ENCODE peak calls at places on chromosomes 11 and 22, in seven cellular contexts. One of them, this sample, is unnamed.
A peak's percentile ranks its signal among the peaks of the same experiment; 100 is the strongest.

GRCh38 chr11:61279934-61280656 is 15.0 kb downstream of the VWCE start:
- DNase-seq in adrenal gland: no peak
- DNase-seq in spleen: no peak
- DNase-seq in Peyer's patch: no peak
- DNase-seq in A549: no peak
- DNase-seq in testis: no peak
- DNase-seq in suprapubic skin: no peak
- DNase-seq in this sample: no peak

GRCh38 chr11:109508185-109508584 is 86.2 kb downstream of the C11orf87 start:
- DNase-seq in adrenal gland: no peak
- DNase-seq in spleen: no peak
- DNase-seq in Peyer's patch: no peak
- DNase-seq in A549: no peak
- DNase-seq in testis: no peak
- DNase-seq in suprapubic skin: no peak
- DNase-seq in this sample: no peak

GRCh38 chr11:68028802-68029475 is 1.5 kb upstream of the NDUFS8 start:
- DNase-seq in adrenal gland: no peak
- DNase-seq in spleen: no peak
- DNase-seq in Peyer's patch: no peak
- DNase-seq in A549: peak; percentile 40
- DNase-seq in testis: no peak
- DNase-seq in suprapubic skin: no peak
- DNase-seq in this sample: no peak

GRCh38 chr22:50726643-50727340 is 11.2 kb upstream of the ACR start:
- DNase-seq in adrenal gland: no peak
- DNase-seq in spleen: peak; percentile 68
- DNase-seq in Peyer's patch: no peak
- DNase-seq in A549: no peak
- DNase-seq in testis: no peak
- DNase-seq in suprapubic skin: no peak
- DNase-seq in this sample: no peak

GRCh38 chr11:76947190-76947589 is 86.5 kb downstream of the ACER3 start:
- DNase-seq in adrenal gland: no peak
- DNase-seq in spleen: no peak
- DNase-seq in Peyer's patch: no peak
- DNase-seq in A549: no peak
- DNase-seq in testis: no peak
- DNase-seq in suprapubic skin: no peak
- DNase-seq in this sample: no peak

GRCh38 chr22:45966892-45967365 is 10.0 kb downstream of the WNT7B start:
- DNase-seq in adrenal gland: no peak
- DNase-seq in spleen: no peak
- DNase-seq in Peyer's patch: no peak
- DNase-seq in A549: no peak
- DNase-seq in testis: no peak
- DNase-seq in suprapubic skin: no peak
- DNase-seq in this sample: no peak

GRCh38 chr22:41524809-41525449 is 19.3 kb downstream of the POLR3H start:
- DNase-seq in adrenal gland: peak; percentile 48
- DNase-seq in spleen: peak; percentile 88
- DNase-seq in Peyer's patch: no peak
- DNase-seq in A549: no peak
- DNase-seq in testis: no peak
- DNase-seq in suprapubic skin: no peak
- DNase-seq in this sample: no peak

GRCh38 chr22:39292002-39292401 is 27.4 kb downstream of the RPL3 start:
- DNase-seq in adrenal gland: no peak
- DNase-seq in spleen: no peak
- DNase-seq in Peyer's patch: no peak
- DNase-seq in A549: peak; percentile 48
- DNase-seq in testis: peak; percentile 74
- DNase-seq in suprapubic skin: no peak
- DNase-seq in this sample: no peak

GRCh38 chr11:65112551-65113360 is 1.1 kb downstream of the TM7SF2 start:
- DNase-seq in adrenal gland: peak; percentile 78
- DNase-seq in spleen: peak; percentile 95
- DNase-seq in Peyer's patch: peak; percentile 85
- DNase-seq in A549: peak; percentile 53
- DNase-seq in testis: peak; percentile 68
- DNase-seq in suprapubic skin: peak; percentile 75
- DNase-seq in this sample: no peak

GRCh38 chr11:67242548-67242947 is 23.7 kb upstream of the GRK2 start:
- DNase-seq in adrenal gland: no peak
- DNase-seq in spleen: no peak
- DNase-seq in Peyer's patch: no peak
- DNase-seq in A549: no peak
- DNase-seq in testis: no peak
- DNase-seq in suprapubic skin: no peak
- DNase-seq in this sample: no peak

GRCh38 chr11:114166389-114166788 is 106.9 kb downstream of the ZBTB16 start:
- DNase-seq in adrenal gland: no peak
- DNase-seq in spleen: no peak
- DNase-seq in Peyer's patch: no peak
- DNase-seq in A549: no peak
- DNase-seq in testis: no peak
- DNase-seq in suprapubic skin: no peak
- DNase-seq in this sample: no peak
- H3K27ac ChIP-seq in adrenal gland: peak overlapping the region; percentile 99
- H3K27ac ChIP-seq in spleen: peak overlapping the region; percentile 92
- H3K27ac ChIP-seq in Peyer's patch: peak overlapping the region; percentile 95
- H3K27ac ChIP-seq in A549: no peak overlapping the region
- H3K27ac ChIP-seq in testis: peak overlapping the region; percentile 98
- H3K27ac ChIP-seq in suprapubic skin: peak overlapping the region; percentile 100
- H3K27ac ChIP-seq in this sample: peak overlapping the region; percentile 95

GRCh38 chr11:10568486-10568941 is at the start of gene LYVE1:
- DNase-seq in adrenal gland: peak; percentile 79
- DNase-seq in spleen: no peak
- DNase-seq in Peyer's patch: no peak
- DNase-seq in A549: no peak
- DNase-seq in testis: peak; percentile 54
- DNase-seq in suprapubic skin: no peak
- DNase-seq in this sample: peak; percentile 87
- TF ChIP-seq POLR2A in adrenal gland: peak; percentile 60
- TF ChIP-seq POLR2A in spleen: no peak
- TF ChIP-seq POLR2A in Peyer's patch: no peak
- TF ChIP-seq POLR2A in A549: no peak
- TF ChIP-seq POLR2A in testis: no peak
- TF ChIP-seq POLR2A in suprapubic skin: no peak
- TF ChIP-seq POLR2A in this sample: no peak

GRCh38 chr11:114625294-114625693 is 29.7 kb upstream of the NXPE4 start:
- DNase-seq in adrenal gland: no peak
- DNase-seq in spleen: no peak
- DNase-seq in Peyer's patch: no peak
- DNase-seq in A549: no peak
- DNase-seq in testis: no peak
- DNase-seq in suprapubic skin: no peak
- DNase-seq in this sample: peak; percentile 16

GRCh38 chr11:114621950-114622809 is 26.6 kb upstream of the NXPE4 start:
- DNase-seq in adrenal gland: no peak
- DNase-seq in spleen: no peak
- DNase-seq in Peyer's patch: no peak
- DNase-seq in A549: no peak
- DNase-seq in testis: no peak
- DNase-seq in suprapubic skin: no peak
- DNase-seq in this sample: no peak

GRCh38 chr11:114624455-114625207 is 29.0 kb upstream of the NXPE4 start:
- DNase-seq in adrenal gland: no peak
- DNase-seq in spleen: no peak
- DNase-seq in Peyer's patch: no peak
- DNase-seq in A549: no peak
- DNase-seq in testis: no peak
- DNase-seq in suprapubic skin: no peak
- DNase-seq in this sample: no peak

GRCh38 chr11:114622858-114623257 is 27.3 kb upstream of the NXPE4 start:
- DNase-seq in adrenal gland: no peak
- DNase-seq in spleen: no peak
- DNase-seq in Peyer's patch: no peak
- DNase-seq in A549: no peak
- DNase-seq in testis: no peak
- DNase-seq in suprapubic skin: no peak
- DNase-seq in this sample: no peak

GRCh38 chr11:114623720-114624119 is 28.1 kb upstream of the NXPE4 start:
- DNase-seq in adrenal gland: no peak
- DNase-seq in spleen: no peak
- DNase-seq in Peyer's patch: no peak
- DNase-seq in A549: no peak
- DNase-seq in testis: no peak
- DNase-seq in suprapubic skin: no peak
- DNase-seq in this sample: peak; percentile 25
- H3K9me3 ChIP-seq in adrenal gland: no peaks in the 10 kb centered on the region
- H3K9me3 ChIP-seq in spleen: peaks cover 16% of the 10 kb centered on the region
- H3K9me3 ChIP-seq in Peyer's patch: no peaks in the 10 kb centered on the region
- H3K9me3 ChIP-seq in A549: no peaks in the 10 kb centered on the region
- H3K9me3 ChIP-seq in testis: no peaks in the 10 kb centered on the region
- H3K9me3 ChIP-seq in suprapubic skin: no peaks in the 10 kb centered on the region
- H3K9me3 ChIP-seq in this sample: no peaks in the 10 kb centered on the region

DNA sequence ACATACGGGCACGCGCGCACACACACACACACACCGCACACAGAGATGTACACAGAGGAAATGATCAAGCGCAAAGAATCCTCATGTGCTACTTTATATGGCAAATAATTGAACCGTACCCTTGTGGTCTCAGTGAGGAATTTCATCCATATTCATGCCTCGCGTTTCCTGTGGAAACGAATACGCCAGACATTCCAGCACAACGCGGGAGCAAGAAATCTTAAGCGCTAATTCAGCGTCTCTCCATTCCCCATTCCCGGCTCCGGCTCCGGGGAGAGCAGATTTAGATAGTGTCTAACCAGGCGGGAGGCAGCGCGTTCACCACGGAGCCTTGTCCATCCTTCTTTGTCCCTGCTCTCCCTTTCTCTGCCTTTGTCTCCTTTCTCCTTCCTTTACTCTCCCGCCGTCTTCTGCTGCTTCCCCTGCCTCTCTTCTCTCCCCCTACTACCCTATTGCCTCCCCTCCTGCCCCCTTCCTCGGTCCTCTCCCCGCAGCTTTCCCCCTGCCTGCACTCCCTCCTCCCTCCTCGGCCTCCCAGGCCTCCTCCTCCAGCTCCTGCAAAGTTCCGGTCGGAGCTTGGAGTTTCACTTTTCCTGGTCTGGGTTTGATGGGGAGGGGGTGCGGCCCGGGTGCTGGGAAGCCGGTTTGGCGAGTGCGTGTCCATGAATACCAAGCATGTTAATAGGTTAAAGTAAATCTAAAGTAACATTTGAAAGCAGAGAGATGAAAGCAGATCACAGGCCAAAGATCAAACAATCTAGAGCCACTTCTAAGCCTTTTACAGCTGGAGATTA is 579.3 kb downstream of the BUD13 start:
- DNase-seq in adrenal gland: peak; percentile 35
- DNase-seq in spleen: no peak
- DNase-seq in Peyer's patch: peak; percentile 79
- DNase-seq in A549: peak; percentile 2
- DNase-seq in testis: peak; percentile 31
- DNase-seq in suprapubic skin: no peak
- DNase-seq in this sample: no peak
- H3K27ac ChIP-seq in adrenal gland: no peak overlapping the region
- H3K27ac ChIP-seq in spleen: peak overlapping the region; percentile 66
- H3K27ac ChIP-seq in Peyer's patch: peak overlapping the region; percentile 77
- H3K27ac ChIP-seq in A549: no peak overlapping the region
- H3K27ac ChIP-seq in testis: no peak overlapping the region
- H3K27ac ChIP-seq in suprapubic skin: peak overlapping the region; percentile 36
- H3K27ac ChIP-seq in this sample: peak overlapping the region; percentile 67

GRCh38 chr11:122804161-122804560 is 34.1 kb upstream of the CRTAM start:
- DNase-seq in adrenal gland: no peak
- DNase-seq in spleen: no peak
- DNase-seq in Peyer's patch: no peak
- DNase-seq in A549: no peak
- DNase-seq in testis: no peak
- DNase-seq in suprapubic skin: no peak
- DNase-seq in this sample: no peak

GRCh38 chr11:122803306-122803705 is 35.0 kb upstream of the CRTAM start:
- DNase-seq in adrenal gland: no peak
- DNase-seq in spleen: no peak
- DNase-seq in Peyer's patch: no peak
- DNase-seq in A549: no peak
- DNase-seq in testis: no peak
- DNase-seq in suprapubic skin: no peak
- DNase-seq in this sample: no peak

GRCh38 chr11:122802876-122803275 is 35.4 kb upstream of the CRTAM start:
- DNase-seq in adrenal gland: no peak
- DNase-seq in spleen: no peak
- DNase-seq in Peyer's patch: no peak
- DNase-seq in A549: no peak
- DNase-seq in testis: no peak
- DNase-seq in suprapubic skin: no peak
- DNase-seq in this sample: no peak

GRCh38 chr11:122804796-122805195 is 33.5 kb upstream of the CRTAM start:
- DNase-seq in adrenal gland: no peak
- DNase-seq in spleen: no peak
- DNase-seq in Peyer's patch: no peak
- DNase-seq in A549: no peak
- DNase-seq in testis: no peak
- DNase-seq in suprapubic skin: no peak
- DNase-seq in this sample: no peak

DNA sequence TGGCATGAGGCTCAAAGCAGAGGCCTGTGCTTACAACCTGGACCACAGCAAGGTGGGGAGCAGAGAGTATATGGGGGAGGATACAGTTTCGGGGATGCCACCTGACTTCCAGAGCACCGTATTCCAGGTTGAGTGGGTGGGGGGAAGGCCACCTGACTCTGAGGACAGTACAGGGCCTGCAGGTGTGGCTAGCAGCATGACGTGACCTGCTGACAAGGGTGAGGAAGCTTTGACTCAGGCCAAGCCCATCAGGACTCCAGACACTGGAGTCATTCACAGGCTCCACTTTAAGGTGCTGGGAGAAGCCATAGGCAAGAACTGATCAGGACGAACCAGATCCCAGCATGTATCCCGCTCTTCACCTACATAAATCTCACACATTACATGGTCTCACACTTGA is 34.6 kb upstream of the CRTAM start:
- DNase-seq in adrenal gland: no peak
- DNase-seq in spleen: no peak
- DNase-seq in Peyer's patch: no peak
- DNase-seq in A549: no peak
- DNase-seq in testis: no peak
- DNase-seq in suprapubic skin: no peak
- DNase-seq in this sample: no peak
- TF ChIP-seq POLR2A in adrenal gland: no peak
- TF ChIP-seq POLR2A in spleen: no peak
- TF ChIP-seq POLR2A in Peyer's patch: no peak
- TF ChIP-seq POLR2A in A549: no peak
- TF ChIP-seq POLR2A in testis: no peak
- TF ChIP-seq POLR2A in suprapubic skin: no peak
- TF ChIP-seq POLR2A in this sample: no peak

This sample was measured in vagina.